ENCODE peak calls at places on chromosomes 7 and 10, in five cellular contexts. D, Q, O, K and U are unnamed samples.
A peak's percentile ranks its signal among the peaks of the same experiment; 100 is the strongest.

GRCh38 chr7:23693224-23693623 is 13.2 kb downstream of the FAM221A start:
- DNase-seq in D (no peak), Q (no peak), O (no peak), K (no peak), U (no peak)

GRCh38 chr10:34102237-34102673 is 712.8 kb downstream of the PARD3 start:
- DNase-seq in D (peak; percentile 64), Q (no peak), O (peak; percentile 82), K (no peak), U (no peak)

GRCh38 chr7:143236408-143236990 is 14.7 kb downstream of the TAS2R40 start:
- DNase-seq in D (no peak), Q (no peak), O (no peak), K (no peak), U (no peak)

GRCh38 chr10:121662945-121663917 is 65.0 kb upstream of the FGFR2 start:
- DNase-seq in D (no peak), Q (peak; percentile 61), O (no peak), K (no peak), U (no peak)

GRCh38 chr7:45391618-45392451 is 182.3 kb upstream of the ADCY1 start:
- DNase-seq in D (no peak), Q (no peak), O (no peak), K (no peak), U (no peak)

GRCh38 chr10:29710128-29710527 is 75.4 kb upstream of the SVIL start:
- DNase-seq in D (no peak), Q (no peak), O (no peak), K (no peak), U (no peak)

GRCh38 chr10:8981277-8981676 is 926.8 kb downstream of the GATA3 start:
- DNase-seq in D (no peak), Q (no peak), O (no peak), K (no peak), U (no peak)

GRCh38 chr7:133235212-133235883 is 17.5 kb upstream of the EXOC4 start:
- DNase-seq in D (no peak), Q (no peak), O (peak; percentile 9), K (no peak), U (no peak)

GRCh38 chr7:4806983-4807625 is 31.7 kb downstream of the AP5Z1 start:
- DNase-seq in D (no peak), Q (no peak), O (no peak), K (no peak), U (no peak)

GRCh38 chr10:69895759-69896158 is 94.1 kb downstream of the COL13A1 start:
- DNase-seq in D (no peak), Q (no peak), O (peak; percentile 85), K (no peak), U (peak; percentile 49)

GRCh38 chr10:29202541-29202940 is 86.3 kb upstream of the LYZL1 start:
- DNase-seq in D (no peak), Q (no peak), O (no peak), K (no peak), U (no peak)

GRCh38 chr10:116104210-116104932 is 168.6 kb downstream of the GFRA1 start:
- DNase-seq in D (no peak), Q (no peak), O (no peak), K (no peak), U (no peak)

GRCh38 chr7:127581716-127582115 is 3.7 kb downstream of the GCC1 start:
- DNase-seq in D (no peak), Q (no peak), O (no peak), K (no peak), U (no peak)

GRCh38 chr7:137942459-137943115 is 59.3 kb downstream of the CREB3L2 start:
- DNase-seq in D (no peak), Q (no peak), O (peak; percentile 48), K (no peak), U (no peak)

GRCh38 chr7:123871998-123872867 is 27.3 kb downstream of the HYAL4 start:
- DNase-seq in D (peak; percentile 31), Q (peak; percentile 35), O (peak; percentile 48), K (peak; percentile 5), U (peak; percentile 4)

GRCh38 chr7:135998081-135998480 is 20.9 kb upstream of the MTPN start:
- DNase-seq in D (no peak), Q (no peak), O (peak; percentile 48), K (no peak), U (peak; percentile 14)

GRCh38 chr7:46357290-46357689 is 436.2 kb upstream of the IGFBP3 start:
- DNase-seq in D (no peak), Q (no peak), O (no peak), K (no peak), U (no peak)

GRCh38 chr10:112554263-112554662 is 107.2 kb downstream of the VTI1A start:
- DNase-seq in D (no peak), Q (no peak), O (no peak), K (no peak), U (no peak)

GRCh38 chr7:142228681-142229080 is 29.2 kb downstream of the PRSS58 start:
- DNase-seq in D (no peak), Q (no peak), O (no peak), K (no peak), U (no peak)

GRCh38 chr10:5501976-5502902 is 2.9 kb upstream of the CALML5 start:
- DNase-seq in D (peak; percentile 12), Q (no peak), O (no peak), K (no peak), U (no peak)

GRCh38 chr10:89352039-89352597 is 24.3 kb downstream of the IFIT3 start:
- DNase-seq in D (no peak), Q (no peak), O (peak; percentile 99), K (peak; percentile 82), U (peak; percentile 87)

GRCh38 chr7:134667899-134668298 is 21.2 kb downstream of the BPGM start:
- DNase-seq in D (no peak), Q (no peak), O (no peak), K (no peak), U (no peak)

GRCh38 chr7:36391436-36392198 is 2.0 kb downstream of the ANLN start:
- DNase-seq in D (no peak), Q (no peak), O (peak; percentile 10), K (no peak), U (no peak)

GRCh38 chr10:106802949-106803348 is 361.6 kb downstream of the SORCS1 start:
- DNase-seq in D (no peak), Q (no peak), O (no peak), K (no peak), U (no peak)

GRCh38 chr10:69232736-69233135 is 12.6 kb downstream of the HKDC1 start:
- DNase-seq in D (no peak), Q (no peak), O (no peak), K (no peak), U (no peak)

GRCh38 chr10:44046605-44047004 is 338.3 kb downstream of the CXCL12 start:
- DNase-seq in D (no peak), Q (peak; percentile 14), O (peak; percentile 77), K (no peak), U (no peak)

GRCh38 chr7:12570148-12570528 is 382 bp upstream of the SCIN start:
- DNase-seq in D (no peak), Q (no peak), O (no peak), K (no peak), U (no peak)

GRCh38 chr10:16602104-16602735 is 80.5 kb upstream of the C1QL3 start:
- DNase-seq in D (no peak), Q (no peak), O (no peak), K (no peak), U (no peak)
- TF ChIP-seq CTCF in D (no peak), Q (no peak), O (no peak), K (no peak), U (no peak)

GRCh38 chr7:151794508-151795167 is 82.3 kb downstream of the PRKAG2 start:
- DNase-seq in D (no peak), Q (no peak), O (no peak), K (no peak), U (no peak)
- TF ChIP-seq CTCF in D (no peak), Q (no peak), O (no peak), K (no peak), U (no peak)

DNA sequence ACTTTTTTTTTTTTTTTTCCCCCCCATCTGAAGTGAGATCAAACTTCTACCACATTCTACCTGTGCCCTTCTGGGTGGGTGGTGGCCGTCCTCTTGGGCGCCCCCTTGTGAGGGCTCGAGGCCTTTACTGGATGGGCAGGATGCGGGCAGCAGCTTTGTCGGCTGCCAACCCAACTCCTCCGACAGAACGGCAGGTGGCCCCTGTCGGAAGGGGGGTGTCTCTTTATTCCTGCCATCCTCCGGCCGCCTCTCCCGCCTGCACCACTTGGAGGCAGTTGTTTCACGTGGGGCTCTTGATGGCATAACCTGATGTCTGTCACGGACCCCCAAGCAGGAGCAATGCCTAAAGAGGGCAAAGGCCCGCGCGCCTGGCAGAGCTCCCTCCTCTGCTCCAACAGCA is 31.0 kb downstream of the AMZ1 start:
- DNase-seq in D (peak; percentile 43), Q (no peak), O (no peak), K (no peak), U (no peak)
- TF ChIP-seq CTCF in D (no peak), Q (peak; percentile 55), O (peak; percentile 23), K (peak; percentile 54), U (peak; percentile 21)

GRCh38 chr10:78229950-78230675 is 196.4 kb downstream of the RPS24 start:
- DNase-seq in D (no peak), Q (no peak), O (no peak), K (no peak), U (no peak)

GRCh38 chr10:78236416-78237015 is 202.9 kb downstream of the RPS24 start:
- DNase-seq in D (no peak), Q (no peak), O (no peak), K (no peak), U (no peak)

GRCh38 chr10:78231327-78231726 is 197.7 kb downstream of the RPS24 start:
- DNase-seq in D (no peak), Q (no peak), O (no peak), K (no peak), U (no peak)

GRCh38 chr10:78231930-78232329 is 198.3 kb downstream of the RPS24 start:
- DNase-seq in D (no peak), Q (no peak), O (peak; percentile 49), K (no peak), U (no peak)
- TF ChIP-seq CTCF in D (no peak), Q (peak; percentile 28), O (peak; percentile 21), K (peak; percentile 11), U (peak; percentile 43)